ENCODE peak calls at places on chromosomes 11 and 22, in ten cellular contexts. R is HCEC 1CT, V is HuH-7.5, X is HEK293T, A is nephron progenitor cell, T is fibroblast of mammary gland, L is hypothalamus, Y is astrocyte of the spinal cord, M is EL, G is putamen. S is an unnamed sample.

GRCh38 chr22:19776433-19777031 is 16.0 kb downstream of the TBX1 start:
- DNase-seq in G (no peak), R (no peak), T (no peak), M (no peak), A (no peak), X (no peak), L (no peak), V (no peak), Y (no peak), S (no peak)

GRCh38 chr22:20239951-20240773 is 28.0 kb downstream of the RTN4R start:
- DNase-seq in R (no peak), T (no peak), Y (no peak), M (no peak), A (peak; percentile 69), L (peak; percentile 14), G (peak; percentile 47), V (no peak), X (no peak), S (no peak)

GRCh38 chr11:45885274-45885920 is at the start of gene MAPK8IP1:
- DNase-seq in T (peak; percentile 19), M (peak; percentile 36), R (no peak), L (peak; percentile 18), G (no peak), X (peak; percentile 88), V (peak; percentile 83), Y (no peak), A (peak; percentile 82), S (no peak)

GRCh38 chr11:117188620-117189081 is 10.1 kb downstream of the SIDT2 start:
- DNase-seq in Y (no peak), M (no peak), T (no peak), X (no peak), G (no peak), V (no peak), R (no peak), A (no peak), L (no peak), S (no peak)

GRCh38 chr11:36165638-36166389 is 123.4 kb downstream of the COMMD9 start:
- DNase-seq in V (no peak), T (no peak), L (no peak), G (no peak), Y (no peak), X (no peak), A (no peak), M (peak; percentile 50), R (peak; percentile 65), S (no peak)

GRCh38 chr11:109123811-109124787 is 297.9 kb upstream of the C11orf87 start:
- DNase-seq in V (no peak), G (peak; percentile 51), X (no peak), M (peak; percentile 7), Y (peak; percentile 52), T (peak; percentile 8), L (no peak), R (no peak), A (peak; percentile 25), S (no peak)

GRCh38 chr22:37768273-37768672 is 39.5 kb upstream of the GCAT start:
- DNase-seq in V (peak; percentile 56), L (no peak), T (no peak), A (no peak), Y (no peak), G (no peak), M (no peak), X (peak; percentile 58), R (no peak), S (no peak)

GRCh38 chr11:126145954-126146353 is 65.5 kb downstream of the RPUSD4 start:
- DNase-seq in G (no peak), X (no peak), Y (no peak), M (no peak), A (no peak), V (no peak), R (no peak), L (no peak), T (no peak), S (no peak)

GRCh38 chr11:107857550-107858216 is 904 bp downstream of the SLC35F2 start:
- DNase-seq in L (no peak), R (peak; percentile 36), G (no peak), Y (peak; percentile 32), M (peak; percentile 41), A (no peak), T (peak; percentile 33), V (no peak), X (no peak), S (no peak)

GRCh38 chr22:28014141-28015055 is 95.3 kb upstream of the PITPNB start:
- DNase-seq in Y (no peak), R (no peak), X (no peak), G (no peak), T (no peak), M (no peak), L (no peak), A (peak; percentile 56), V (no peak), S (peak; percentile 15)

GRCh38 chr11:77141034-77141433 is 13.0 kb downstream of the MYO7A start:
- DNase-seq in X (no peak), R (peak; percentile 47), T (peak; percentile 71), Y (peak; percentile 55), L (no peak), V (no peak), A (no peak), G (no peak), M (peak; percentile 38), S (no peak)

GRCh38 chr22:31289335-31289734 is 3.0 kb downstream of the PIK3IP1 start:
- DNase-seq in A (no peak), R (no peak), L (no peak), M (no peak), X (no peak), T (no peak), V (no peak), G (no peak), Y (no peak), S (no peak)

GRCh38 chr11:67117667-67118058 is 1.4 kb upstream of the KDM2A start:
- DNase-seq in G (no peak), M (peak; percentile 21), L (peak; percentile 5), T (no peak), A (peak; percentile 54), X (no peak), R (no peak), Y (no peak), V (peak; percentile 93), S (no peak)

GRCh38 chr11:62402226-62402625 is 16.6 kb upstream of the SCGB1A1 start:
- DNase-seq in A (no peak), L (no peak), X (no peak), M (no peak), Y (no peak), G (no peak), V (no peak), R (no peak), T (peak; percentile 24), S (peak; percentile 74)

GRCh38 chr11:12585861-12586260 is 88.4 kb upstream of the TEAD1 start:
- DNase-seq in Y (no peak), L (no peak), M (no peak), A (no peak), T (peak; percentile 23), X (no peak), V (no peak), G (no peak), R (peak; percentile 5), S (no peak)

GRCh38 chr11:119806064-119806915 is 77.3 kb upstream of the NECTIN1 start:
- DNase-seq in A (no peak), M (no peak), L (no peak), G (no peak), T (no peak), V (no peak), X (no peak), R (no peak), Y (no peak), S (no peak)

GRCh38 chr11:27116684-27117083 is 76.1 kb downstream of the BBOX1 start:
- DNase-seq in M (peak; percentile 57), L (no peak), G (no peak), X (peak; percentile 8), T (peak; percentile 92), V (no peak), R (peak; percentile 41), A (no peak), Y (peak; percentile 86), S (no peak)

GRCh38 chr11:76962583-76963416 is 71.4 kb upstream of the B3GNT6 start:
- DNase-seq in Y (no peak), X (no peak), A (no peak), L (no peak), G (no peak), M (no peak), V (no peak), R (no peak), T (no peak), S (no peak)

GRCh38 chr11:120062561-120062930 is 75.4 kb downstream of the TRIM29 start:
- DNase-seq in L (no peak), A (no peak), X (no peak), G (no peak), V (no peak), R (no peak), T (no peak), M (no peak), Y (no peak), S (no peak)

GRCh38 chr11:99766816-99767215 is 746.1 kb downstream of the CNTN5 start:
- DNase-seq in R (no peak), Y (no peak), A (no peak), T (no peak), X (no peak), G (no peak), L (no peak), M (no peak), V (no peak), S (no peak)

GRCh38 chr11:38824573-38824972 is 2226.5 kb upstream of the RAG2 start:
- DNase-seq in L (no peak), T (no peak), M (peak; percentile 28), R (no peak), G (no peak), Y (no peak), X (peak; percentile 2), A (no peak), V (peak; percentile 3), S (no peak)

GRCh38 chr11:122099345-122100045 is 16.5 kb downstream of the BLID start:
- DNase-seq in V (no peak), Y (peak; percentile 76), T (peak; percentile 75), X (no peak), L (no peak), A (no peak), R (peak; percentile 38), M (peak; percentile 69), G (peak; percentile 52), S (no peak)

GRCh38 chr11:90288207-90288821 is 65.5 kb upstream of the CHORDC1 start:
- DNase-seq in M (peak; percentile 1), L (no peak), X (peak; percentile 36), Y (peak; percentile 23), R (peak; percentile 18), A (no peak), V (peak; percentile 20), G (peak; percentile 8), T (peak; percentile 14), S (no peak)

GRCh38 chr11:58434217-58434616 is 6.3 kb upstream of the OR5B2 start:
- DNase-seq in Y (no peak), T (no peak), A (no peak), V (no peak), L (no peak), X (no peak), M (no peak), G (no peak), R (no peak), S (no peak)

GRCh38 chr11:131889760-131890620 is 519.6 kb downstream of the NTM start:
- DNase-seq in G (peak; percentile 80), T (no peak), L (no peak), M (no peak), A (no peak), R (peak; percentile 29), V (no peak), X (no peak), Y (peak; percentile 45), S (no peak)

GRCh38 chr11:101881586-101881985 is 33.2 kb upstream of the CEP126 start:
- DNase-seq in T (peak; percentile 65), V (no peak), G (no peak), A (no peak), M (no peak), R (no peak), X (no peak), Y (no peak), L (no peak), S (no peak)

S was measured in breast epithelium.